ENCODE peak calls at places on chromosomes 7 and 10, in four cellular contexts. One of them, this sample, is unnamed.

GRCh38 chr10:77710759-77711682 is 73.4 kb upstream of the KCNMA1 start:
- DNase-seq in GM12878: no peak
- DNase-seq in HepG2: peak; percentile 5
- DNase-seq in K562: peak; percentile 91
- DNase-seq in this sample: peak; percentile 90

GRCh38 chr7:40580776-40581175 is 446.0 kb downstream of the SUGCT start:
- DNase-seq in GM12878: no peak
- DNase-seq in HepG2: no peak
- DNase-seq in K562: no peak
- DNase-seq in this sample: no peak

GRCh38 chr10:113933894-113934532 is 79.6 kb downstream of the NHLRC2 start:
- DNase-seq in GM12878: no peak
- DNase-seq in HepG2: no peak
- DNase-seq in K562: no peak
- DNase-seq in this sample: no peak

GRCh38 chr10:98800263-98800662 is 353.5 kb upstream of the HPS1 start:
- DNase-seq in GM12878: no peak
- DNase-seq in HepG2: no peak
- DNase-seq in K562: no peak
- DNase-seq in this sample: no peak

GRCh38 chr7:50206521-50207250 is 97.8 kb upstream of the IKZF1 start:
- DNase-seq in GM12878: no peak
- DNase-seq in HepG2: peak; percentile 40
- DNase-seq in K562: no peak
- DNase-seq in this sample: no peak

GRCh38 chr10:5665380-5666323 is 743 bp downstream of the ASB13 start:
- DNase-seq in GM12878: no peak
- DNase-seq in HepG2: peak; percentile 28
- DNase-seq in K562: no peak
- DNase-seq in this sample: no peak

GRCh38 chr10:5814110-5815107 is 1.2 kb upstream of the GDI2 start:
- DNase-seq in GM12878: no peak
- DNase-seq in HepG2: no peak
- DNase-seq in K562: no peak
- DNase-seq in this sample: no peak

GRCh38 chr7:35716038-35716803 is 21.3 kb upstream of the HERPUD2 start:
- DNase-seq in GM12878: no peak
- DNase-seq in HepG2: no peak
- DNase-seq in K562: no peak
- DNase-seq in this sample: no peak

GRCh38 chr7:1123721-1124120 is 35.8 kb downstream of the GPER1 start:
- DNase-seq in GM12878: no peak
- DNase-seq in HepG2: peak; percentile 21
- DNase-seq in K562: no peak
- DNase-seq in this sample: peak; percentile 64

GRCh38 chr7:132720835-132721234 is 144.6 kb upstream of the PLXNA4 start:
- DNase-seq in GM12878: no peak
- DNase-seq in HepG2: no peak
- DNase-seq in K562: no peak
- DNase-seq in this sample: no peak

GRCh38 chr10:43262043-43262901 is 4.6 kb downstream of the RASGEF1A start:
- DNase-seq in GM12878: no peak
- DNase-seq in HepG2: no peak
- DNase-seq in K562: no peak
- DNase-seq in this sample: peak; percentile 8

GRCh38 chr10:23871211-23871610 is 337.7 kb upstream of the KIAA1217 start:
- DNase-seq in GM12878: no peak
- DNase-seq in HepG2: no peak
- DNase-seq in K562: no peak
- DNase-seq in this sample: no peak

GRCh38 chr7:1210321-1210978 is 22.2 kb upstream of the UNCX start:
- DNase-seq in GM12878: no peak
- DNase-seq in HepG2: no peak
- DNase-seq in K562: no peak
- DNase-seq in this sample: peak; percentile 52

GRCh38 chr10:15419279-15419874 is 48.3 kb upstream of the FAM171A1 start:
- DNase-seq in GM12878: no peak
- DNase-seq in HepG2: peak; percentile 29
- DNase-seq in K562: peak; percentile 47
- DNase-seq in this sample: peak; percentile 54

GRCh38 chr7:1540391-1541271 is 10.1 kb downstream of the MAFK start:
- DNase-seq in GM12878: no peak
- DNase-seq in HepG2: no peak
- DNase-seq in K562: no peak
- DNase-seq in this sample: no peak

GRCh38 chr10:28737096-28737495 is 59.8 kb downstream of the BAMBI start:
- DNase-seq in GM12878: no peak
- DNase-seq in HepG2: no peak
- DNase-seq in K562: no peak
- DNase-seq in this sample: no peak

GRCh38 chr7:55512635-55513034 is 59.7 kb downstream of the VOPP1 start:
- DNase-seq in GM12878: no peak
- DNase-seq in HepG2: no peak
- DNase-seq in K562: no peak
- DNase-seq in this sample: no peak
- TF ChIP-seq BHLHE40 in GM12878: no peak
- TF ChIP-seq BHLHE40 in HepG2: no peak
- TF ChIP-seq BHLHE40 in K562: no peak
- TF ChIP-seq BHLHE40 in this sample: no peak

GRCh38 chr7:155587486-155587885 is 41.1 kb upstream of the CNPY1 start:
- DNase-seq in GM12878: no peak
- DNase-seq in HepG2: no peak
- DNase-seq in K562: no peak
- DNase-seq in this sample: no peak
- TF ChIP-seq TARDBP in GM12878: no peak
- TF ChIP-seq TARDBP in HepG2: no peak
- TF ChIP-seq TARDBP in K562: no peak
- TF ChIP-seq TARDBP in this sample: no peak

GRCh38 chr10:94314913-94315545 is 47.7 kb downstream of the NOC3L start:
- DNase-seq in GM12878: no peak
- DNase-seq in HepG2: peak; percentile 65
- DNase-seq in K562: no peak
- DNase-seq in this sample: no peak

GRCh38 chr10:94324609-94325233 is 38.0 kb downstream of the NOC3L start:
- DNase-seq in GM12878: no peak
- DNase-seq in HepG2: no peak
- DNase-seq in K562: no peak
- DNase-seq in this sample: no peak

GRCh38 chr10:94315975-94316464 is 46.7 kb downstream of the NOC3L start:
- DNase-seq in GM12878: no peak
- DNase-seq in HepG2: peak; percentile 67
- DNase-seq in K562: no peak
- DNase-seq in this sample: no peak

DNA sequence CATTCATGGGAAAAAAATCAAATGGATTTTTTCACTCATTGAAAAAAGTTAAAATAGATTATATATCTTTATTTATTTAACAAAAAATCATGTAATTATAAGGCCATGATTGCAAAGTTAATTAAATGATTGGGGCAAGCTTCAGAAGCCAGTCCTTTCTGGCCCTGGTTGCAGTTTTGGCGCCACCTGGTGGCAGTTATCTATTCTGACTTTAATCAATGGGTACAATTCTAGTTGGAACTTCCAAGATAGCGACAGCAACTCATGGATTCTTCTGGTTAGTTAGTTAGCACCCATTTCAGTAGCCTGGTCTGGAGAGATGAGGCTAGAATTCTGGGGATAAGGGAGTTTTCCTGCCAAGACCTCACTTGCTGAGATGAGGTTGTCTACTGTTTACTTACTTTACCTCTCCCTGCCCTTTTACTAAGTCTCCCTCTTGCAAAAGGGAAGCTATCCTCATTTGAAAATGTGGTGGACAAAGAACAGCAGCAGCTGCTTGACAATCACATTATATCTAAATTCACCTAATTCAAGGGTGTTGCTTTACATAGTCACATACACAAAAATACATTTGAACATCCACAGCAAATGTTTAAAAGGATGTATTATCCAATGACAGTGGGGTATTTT is 42.3 kb downstream of the NOC3L start:
- DNase-seq in GM12878: no peak
- DNase-seq in HepG2: peak; percentile 53
- DNase-seq in K562: peak; percentile 49
- DNase-seq in this sample: peak; percentile 69
- TF ChIP-seq BHLHE40 in GM12878: no peak
- TF ChIP-seq BHLHE40 in HepG2: no peak
- TF ChIP-seq BHLHE40 in K562: no peak
- TF ChIP-seq BHLHE40 in this sample: no peak

DNA sequence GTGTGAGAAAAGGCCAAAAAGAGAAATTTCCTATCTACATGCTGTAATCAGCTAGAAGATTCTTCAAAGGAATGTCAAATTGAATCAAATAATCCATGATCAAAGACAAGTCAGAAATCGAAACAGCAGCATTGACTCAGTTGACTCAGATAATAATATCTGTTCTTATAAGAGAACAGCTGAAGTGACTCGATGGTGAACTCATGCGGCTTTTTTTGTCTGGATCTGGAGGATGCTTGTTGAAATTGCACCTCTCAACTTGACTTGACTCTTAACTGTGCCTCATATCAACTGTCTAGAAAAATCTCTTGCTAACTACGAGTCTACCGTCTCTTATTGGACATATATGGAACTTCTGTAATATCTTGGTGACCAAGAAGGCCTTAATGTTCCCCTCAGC is 599.5 kb downstream of the PHTF2 start:
- DNase-seq in GM12878: no peak
- DNase-seq in HepG2: no peak
- DNase-seq in K562: no peak
- DNase-seq in this sample: no peak
- TF ChIP-seq TARDBP in GM12878: no peak
- TF ChIP-seq TARDBP in HepG2: no peak
- TF ChIP-seq TARDBP in K562: no peak
- TF ChIP-seq TARDBP in this sample: no peak

GRCh38 chr10:119665901-119666708 is 14.9 kb downstream of the BAG3 start:
- DNase-seq in GM12878: no peak
- DNase-seq in HepG2: peak; percentile 58
- DNase-seq in K562: no peak
- DNase-seq in this sample: no peak

GRCh38 chr10:119666709-119667004 is 15.5 kb downstream of the BAG3 start:
- DNase-seq in GM12878: no peak
- DNase-seq in HepG2: no peak
- DNase-seq in K562: no peak
- DNase-seq in this sample: no peak

GRCh38 chr10:119668461-119668860 is 17.3 kb downstream of the BAG3 start:
- DNase-seq in GM12878: no peak
- DNase-seq in HepG2: no peak
- DNase-seq in K562: no peak
- DNase-seq in this sample: no peak

GRCh38 chr10:119669331-119669730 is 18.2 kb downstream of the BAG3 start:
- DNase-seq in GM12878: no peak
- DNase-seq in HepG2: no peak
- DNase-seq in K562: no peak
- DNase-seq in this sample: no peak

DNA sequence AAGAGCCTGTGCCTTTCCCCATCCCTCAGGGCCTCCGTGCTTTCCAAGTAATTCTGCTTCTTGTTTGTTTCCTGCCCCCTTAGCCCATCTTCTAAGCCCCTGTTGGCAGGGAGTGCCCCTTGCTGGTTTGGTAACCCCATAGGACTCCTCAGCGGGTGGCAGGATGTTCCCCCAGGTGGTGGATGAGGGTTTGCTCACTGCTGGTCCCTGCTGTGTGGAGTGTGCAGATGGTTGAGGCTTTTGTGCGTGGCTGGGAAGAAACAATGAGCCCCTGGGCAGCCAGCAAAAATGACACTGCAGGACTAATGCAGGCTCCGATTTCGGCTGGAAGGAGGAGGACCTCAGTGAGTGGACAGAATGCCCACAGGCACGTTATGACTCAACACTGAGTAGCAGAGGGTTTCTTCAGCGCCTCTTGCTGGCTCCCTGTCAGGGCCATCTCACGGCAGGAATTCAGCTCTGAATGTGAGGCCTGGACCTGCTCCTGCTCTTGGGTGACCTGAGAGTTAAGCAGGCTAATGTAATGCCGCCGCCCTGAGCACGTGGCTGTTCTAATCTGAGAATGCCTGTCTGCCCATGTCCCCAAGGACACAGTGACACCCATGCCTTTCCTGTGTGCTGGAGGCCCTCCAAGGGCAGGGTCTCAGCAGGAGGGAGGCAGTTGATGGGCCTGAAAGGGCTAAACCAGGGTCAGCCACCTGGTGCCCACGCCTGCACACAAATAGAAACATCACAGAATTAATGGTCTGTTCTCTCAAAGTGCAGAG is 16.6 kb downstream of the BAG3 start:
- DNase-seq in GM12878: no peak
- DNase-seq in HepG2: peak; percentile 68
- DNase-seq in K562: no peak
- DNase-seq in this sample: peak; percentile 53
- TF ChIP-seq BHLHE40 in GM12878: no peak
- TF ChIP-seq BHLHE40 in HepG2: no peak
- TF ChIP-seq BHLHE40 in K562: peak; percentile 12
- TF ChIP-seq BHLHE40 in this sample: no peak

DNA sequence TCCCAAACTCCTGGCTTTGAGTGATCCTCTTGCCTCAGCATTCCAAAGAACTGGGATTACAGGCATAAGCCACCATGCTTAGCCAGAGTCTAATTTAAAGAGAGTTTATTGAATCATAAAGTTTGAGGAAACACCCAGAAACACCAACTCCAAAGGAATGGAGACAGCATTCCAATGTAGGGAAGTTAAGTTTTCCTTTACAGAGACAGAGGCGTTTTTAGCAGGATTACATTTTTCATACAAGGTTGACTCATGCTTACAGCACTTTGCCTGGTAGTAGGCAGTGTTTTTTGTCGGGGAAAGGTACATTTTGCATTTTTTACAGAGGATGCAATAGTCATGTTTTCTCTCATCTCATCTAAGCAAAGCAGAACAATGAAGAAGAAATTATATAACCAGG is 18.9 kb upstream of the OPN4 start:
- DNase-seq in GM12878: no peak
- DNase-seq in HepG2: no peak
- DNase-seq in K562: no peak
- DNase-seq in this sample: no peak
- TF ChIP-seq TARDBP in GM12878: no peak
- TF ChIP-seq TARDBP in HepG2: no peak
- TF ChIP-seq TARDBP in K562: no peak
- TF ChIP-seq TARDBP in this sample: no peak